ENCODE peak calls at places on chromosomes 3 and 15, in five cellular contexts. F is pancreas, G is hepatocyte, E is astrocyte, R is heart left ventricle. Z is an unnamed sample.
A peak's percentile ranks its signal among the peaks of the same experiment; 100 is the strongest.

GRCh38 chr3:123344175-123344908 is 104.5 kb downstream of the ADCY5 start:
- DNase-seq in F (no peak), G (no peak), E (peak; percentile 69), R (no peak), Z (no peak)

GRCh38 chr15:96058103-96058851 is 272.2 kb upstream of the NR2F2 start:
- DNase-seq in F (no peak), G (no peak), E (no peak), R (no peak), Z (no peak)

GRCh38 chr15:74610302-74610951 is 5.2 kb upstream of the CLK3 start:
- DNase-seq in F (peak; percentile 55), G (peak; percentile 38), E (no peak), R (no peak), Z (peak; percentile 65)

GRCh38 chr3:94336076-94336741 is 273.3 kb downstream of the NSUN3 start:
- DNase-seq in F (no peak), G (peak; percentile 64), E (peak; percentile 47), R (no peak), Z (no peak)

GRCh38 chr3:195020921-195021320 is 250.0 kb downstream of the XXYLT1 start:
- DNase-seq in F (no peak), G (no peak), E (no peak), R (no peak), Z (no peak)

GRCh38 chr3:194272861-194273266 is 78.3 kb downstream of the CPN2 start:
- DNase-seq in F (no peak), G (peak; percentile 55), E (no peak), R (no peak), Z (no peak)

GRCh38 chr3:42159706-42160472 is 68.7 kb downstream of the TRAK1 start:
- DNase-seq in F (peak; percentile 68), G (peak; percentile 86), E (no peak), R (peak; percentile 37), Z (peak; percentile 59)

GRCh38 chr3:8658326-8659212 is 14.0 kb upstream of the SSUH2 start:
- DNase-seq in F (peak; percentile 37), G (peak; percentile 91), E (peak; percentile 87), R (peak; percentile 92), Z (no peak)

GRCh38 chr15:69591905-69592508 is 139.4 kb downstream of the RPLP1 start:
- DNase-seq in F (peak; percentile 41), G (peak; percentile 64), E (no peak), R (no peak), Z (no peak)

GRCh38 chr3:10848261-10848660 is 32.2 kb downstream of the SLC6A11 start:
- DNase-seq in F (no peak), G (no peak), E (no peak), R (no peak), Z (no peak)

GRCh38 chr15:70508561-70509281 is 254.6 kb downstream of the UACA start:
- DNase-seq in F (no peak), G (peak; percentile 79), E (peak; percentile 92), R (no peak), Z (no peak)

GRCh38 chr3:23805881-23806321 is at the start of gene UBE2E1:
- DNase-seq in F (peak; percentile 63), G (peak; percentile 79), E (peak; percentile 55), R (peak; percentile 83), Z (peak; percentile 68)

GRCh38 chr3:57556459-57557087 is 499 bp downstream of the PDE12 start:
- DNase-seq in F (peak; percentile 27), G (peak; percentile 50), E (peak; percentile 26), R (no peak), Z (peak; percentile 41)

GRCh38 chr3:73046195-73046594 is 15.3 kb upstream of the EBLN2 start:
- DNase-seq in F (no peak), G (no peak), E (no peak), R (no peak), Z (no peak)

GRCh38 chr3:15781131-15781530 is 16.6 kb downstream of the ANKRD28 start:
- DNase-seq in F (no peak), G (no peak), E (no peak), R (no peak), Z (no peak)

GRCh38 chr15:87778358-87778757 is 478.2 kb downstream of the NTRK3 start:
- DNase-seq in F (no peak), G (no peak), E (no peak), R (no peak), Z (no peak)

GRCh38 chr3:17182158-17182557 is 297.4 kb downstream of the PLCL2 start:
- DNase-seq in F (no peak), G (no peak), E (no peak), R (no peak), Z (no peak)

GRCh38 chr3:192812736-192813383 is 85.5 kb upstream of the FGF12 start:
- DNase-seq in F (no peak), G (peak; percentile 72), E (no peak), R (no peak), Z (no peak)

GRCh38 chr3:197168606-197169005 is 129.8 kb downstream of the DLG1 start:
- DNase-seq in F (no peak), G (peak; percentile 32), E (peak; percentile 11), R (no peak), Z (no peak)

GRCh38 chr3:4996223-4996765 is 17.1 kb downstream of the BHLHE40 start:
- DNase-seq in F (no peak), G (no peak), E (no peak), R (no peak), Z (no peak)

GRCh38 chr3:177521305-177521704 is 324.0 kb upstream of the TBL1XR1 start:
- DNase-seq in F (peak; percentile 63), G (peak; percentile 81), E (no peak), R (no peak), Z (no peak)

GRCh38 chr15:31034152-31034551 is 42.7 kb upstream of the MTMR10 start:
- DNase-seq in F (no peak), G (peak; percentile 23), E (no peak), R (no peak), Z (no peak)
- TF ChIP-seq CTCF in F (no peak), G (no peak), E (no peak), R (no peak), Z (no peak)

GRCh38 chr3:127489357-127489756 is 101.2 kb downstream of the TPRA1 start:
- DNase-seq in F (no peak), G (no peak), E (no peak), R (no peak), Z (no peak)
- TF ChIP-seq CTCF in F (no peak), G (no peak), E (no peak), R (no peak), Z (no peak)

GRCh38 chr3:71926690-71927089 is 141.7 kb upstream of the PROK2 start:
- DNase-seq in F (no peak), G (no peak), E (no peak), R (no peak), Z (no peak)

GRCh38 chr3:71924721-71925120 is 139.8 kb upstream of the PROK2 start:
- DNase-seq in F (no peak), G (no peak), E (no peak), R (no peak), Z (no peak)

GRCh38 chr3:71928215-71928614 is 143.3 kb upstream of the PROK2 start:
- DNase-seq in F (no peak), G (no peak), E (no peak), R (no peak), Z (no peak)

GRCh38 chr3:71927505-71928066 is 142.6 kb upstream of the PROK2 start:
- DNase-seq in F (no peak), G (no peak), E (no peak), R (no peak), Z (no peak)

DNA sequence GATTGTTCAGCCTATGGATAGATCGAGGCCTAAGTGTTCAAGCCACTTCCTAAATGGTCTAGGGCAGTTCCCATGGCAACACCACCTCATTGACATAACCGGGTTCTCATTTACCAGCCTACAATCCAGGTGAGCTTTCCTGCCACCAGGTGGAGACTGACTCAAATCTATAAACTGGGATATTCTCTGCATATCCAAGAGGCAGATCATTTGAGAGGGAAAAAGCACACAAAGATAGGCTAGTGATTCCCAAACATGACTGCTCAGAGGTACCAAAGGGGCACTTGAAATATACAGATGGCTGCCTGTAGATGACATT is 141.3 kb upstream of the PROK2 start:
- DNase-seq in F (peak; percentile 46), G (peak; percentile 77), E (no peak), R (no peak), Z (no peak)
- TF ChIP-seq CTCF in F (peak; percentile 43), G (peak; percentile 60), E (peak; percentile 20), R (no peak), Z (no peak)

GRCh38 chr3:139564290-139564861 is 24.8 kb upstream of the RBP1 start:
- DNase-seq in F (no peak), G (peak; percentile 29), E (no peak), R (no peak), Z (peak; percentile 54)
- TF ChIP-seq CTCF in F (no peak), G (peak; percentile 46), E (peak; percentile 20), R (no peak), Z (peak; percentile 3)

DNA sequence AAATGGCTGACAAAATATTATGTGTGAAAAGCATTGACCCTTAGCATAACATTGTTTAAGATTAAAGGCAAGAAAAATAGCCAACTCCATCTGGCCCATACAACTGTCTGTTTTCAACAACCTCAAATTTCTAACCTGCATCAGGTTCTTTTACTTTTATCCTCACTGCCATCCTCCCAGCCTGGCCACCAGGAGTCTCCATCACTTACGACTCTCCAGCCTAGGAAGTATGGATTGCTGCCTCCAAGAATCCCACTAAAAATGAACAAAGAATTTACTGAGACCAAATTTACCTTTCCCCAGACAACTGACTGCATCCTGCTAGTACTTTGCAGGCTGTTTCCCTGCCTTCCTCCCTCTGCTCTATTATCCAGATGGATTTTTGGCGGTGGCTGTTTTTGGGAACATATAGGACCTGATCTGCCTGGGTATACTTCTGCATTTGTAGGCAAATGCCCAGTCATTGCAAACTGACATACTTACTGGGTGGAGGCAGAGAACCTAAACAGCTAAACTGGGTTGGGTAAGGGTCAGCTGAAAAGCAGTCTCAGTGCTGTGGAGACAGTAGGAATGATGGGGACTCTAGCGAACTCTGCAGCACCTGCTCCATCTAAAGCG is 144.2 kb downstream of the GHSR start:
- DNase-seq in F (no peak), G (no peak), E (no peak), R (no peak), Z (no peak)
- TF ChIP-seq CTCF in F (no peak), G (no peak), E (peak; percentile 6), R (no peak), Z (peak; percentile 22)

GRCh38 chr15:100987143-100987542 is 68.0 kb downstream of the LRRK1 start:
- DNase-seq in F (no peak), G (no peak), E (no peak), R (no peak), Z (no peak)
- TF ChIP-seq CTCF in F (no peak), G (no peak), E (no peak), R (no peak), Z (no peak)

Z was measured in glutamatergic neuron.